ENCODE peak calls at places on chromosomes 5 and 9, in six cellular contexts. R is activated naive CD4-positive, alpha-beta T cell treated with Interleukin-2 at 50 U/mL for 16 hours; G is right atrium auricular region; S is OCI-LY7; X is Panc1; Z is caudate nucleus. O is an unnamed sample.

GRCh38 chr5:40405230-40405629 is 274.5 kb upstream of the PTGER4 start:
- DNase-seq in R (no peak), G (no peak), S (no peak), X (no peak), Z (no peak), O (no peak)

GRCh38 chr9:21995652-21996275 is 1.2 kb downstream of the CDKN2B-AS1 start:
- DNase-seq in R (peak), G (peak), S (peak), X (no peak), Z (no peak), O (no peak)

GRCh38 chr9:95105519-95106287 is 211.8 kb downstream of the FANCC start:
- DNase-seq in R (no peak), G (no peak), S (no peak), X (no peak), Z (no peak), O (no peak)

GRCh38 chr5:41517909-41518308 is 7.5 kb upstream of the PLCXD3 start:
- DNase-seq in R (no peak), G (no peak), S (no peak), X (no peak), Z (no peak), O (no peak)

GRCh38 chr9:76827286-76828080 is 63.2 kb downstream of the PCA3 start:
- DNase-seq in R (no peak), G (no peak), S (no peak), X (no peak), Z (no peak), O (no peak)

GRCh38 chr9:92223758-92224157 is 69.7 kb downstream of the IARS1 start:
- DNase-seq in R (no peak), G (no peak), S (no peak), X (no peak), Z (no peak), O (no peak)

GRCh38 chr5:81787843-81788242 is 36.9 kb upstream of the SSBP2 start:
- DNase-seq in R (no peak), G (peak), S (peak), X (no peak), Z (no peak), O (peak)

GRCh38 chr5:180866296-180866695 is 5.2 kb upstream of the ZFP62 start:
- DNase-seq in R (no peak), G (no peak), S (no peak), X (no peak), Z (no peak), O (no peak)

GRCh38 chr9:41229408-41230401 is 40.6 kb upstream of the ZNG1F start:
- DNase-seq in R (no peak), G (no peak), S (peak), X (no peak), Z (no peak), O (no peak)

GRCh38 chr5:92969781-92970237 is 611.2 kb downstream of the NR2F1-AS1 start:
- DNase-seq in R (no peak), G (no peak), S (no peak), X (no peak), Z (peak), O (no peak)

GRCh38 chr5:171484460-171484899 is 65.0 kb downstream of the FGF18 start:
- DNase-seq in R (peak), G (no peak), S (peak), X (no peak), Z (no peak), O (no peak)

GRCh38 chr5:65861830-65862241 is 64.5 kb upstream of the ERBIN start:
- DNase-seq in R (no peak), G (no peak), S (no peak), X (no peak), Z (no peak), O (peak)

GRCh38 chr5:59040007-59040803 is 457.3 kb downstream of the RAB3C start:
- DNase-seq in R (no peak), G (no peak), S (no peak), X (no peak), Z (no peak), O (peak)

GRCh38 chr9:136784249-136784996 is 6.7 kb upstream of the TMEM141 start:
- DNase-seq in R (no peak), G (no peak), S (peak), X (no peak), Z (no peak), O (no peak)

GRCh38 chr9:133737071-133737773 is 930 bp downstream of the SARDH start:
- DNase-seq in R (no peak), G (no peak), S (no peak), X (no peak), Z (no peak), O (no peak)

GRCh38 chr5:83428126-83428525 is 43.4 kb upstream of the VCAN start:
- DNase-seq in R (no peak), G (no peak), S (no peak), X (no peak), Z (no peak), O (peak)

GRCh38 chr9:34276772-34277171 is 52.3 kb downstream of the KIF24 start:
- DNase-seq in R (no peak), G (no peak), S (no peak), X (no peak), Z (no peak), O (no peak)